ENCODE peak calls at places on chromosomes 7 and 10, in five cellular contexts. P is GM12878, L is HepG2, D is NB4, V is A549. J is an unnamed sample.
A peak's percentile ranks its signal among the peaks of the same experiment; 100 is the strongest.

GRCh38 chr10:116274141-116274861 is 1.3 kb upstream of the GFRA1 start:
- DNase-seq in D (no peak), V (peak; percentile 20), P (no peak), L (no peak), J (no peak)

GRCh38 chr10:22228167-22228938 is 10.5 kb upstream of the EBLN1 start:
- DNase-seq in L (no peak), D (no peak), V (no peak), P (no peak), J (no peak)

GRCh38 chr7:97187067-97187466 is 69.6 kb downstream of the SDHAF3 start:
- DNase-seq in P (no peak), V (no peak), L (no peak), D (peak; percentile 46), J (no peak)

GRCh38 chr7:90766814-90767564 is 170.9 kb downstream of the CDK14 start:
- DNase-seq in D (peak; percentile 12), P (no peak), V (peak; percentile 29), L (peak; percentile 94), J (no peak)

GRCh38 chr7:16491148-16491547 is 25.6 kb upstream of the SOSTDC1 start:
- DNase-seq in D (no peak), V (no peak), P (no peak), L (peak; percentile 23), J (no peak)

GRCh38 chr10:27223964-27224363 is 16.6 kb downstream of the ACBD5 start:
- DNase-seq in V (peak; percentile 73), L (peak; percentile 46), D (peak; percentile 36), P (no peak), J (peak; percentile 36)

GRCh38 chr10:35442006-35442405 is 105.7 kb downstream of the CCNY start:
- DNase-seq in D (no peak), V (no peak), P (no peak), L (no peak), J (no peak)

GRCh38 chr7:76333388-76334101 is 25.2 kb downstream of the YWHAG start:
- DNase-seq in D (no peak), L (no peak), P (no peak), V (no peak), J (no peak)

GRCh38 chr7:41705109-41705871 is 2.4 kb upstream of the INHBA start:
- DNase-seq in P (peak; percentile 50), D (peak; percentile 89), L (peak; percentile 55), V (peak; percentile 73), J (peak; percentile 94)

GRCh38 chr7:107857541-107857912 is 33.5 kb upstream of the DLD start:
- DNase-seq in D (no peak), P (no peak), L (peak; percentile 53), V (no peak), J (peak; percentile 86)

GRCh38 chr10:86798030-86798429 is 41.6 kb downstream of the BMPR1A start:
- DNase-seq in P (no peak), D (no peak), L (no peak), V (no peak), J (no peak)

GRCh38 chr7:99984593-99984992 is 8.8 kb upstream of the AZGP1 start:
- DNase-seq in D (no peak), V (no peak), P (no peak), L (no peak), J (no peak)

GRCh38 chr10:5611899-5612680 is 54.3 kb downstream of the ASB13 start:
- DNase-seq in P (no peak), L (no peak), D (no peak), V (no peak), J (no peak)

GRCh38 chr7:83178796-83179195 is 16.1 kb upstream of the PCLO start:
- DNase-seq in L (no peak), V (no peak), D (no peak), P (no peak), J (no peak)

GRCh38 chr10:86281396-86281795 is 85.2 kb downstream of the GRID1 start:
- DNase-seq in V (no peak), D (no peak), L (no peak), P (no peak), J (no peak)

GRCh38 chr10:62327897-62328296 is 46.3 kb upstream of the ZNF365 start:
- DNase-seq in P (no peak), V (no peak), L (no peak), D (no peak), J (no peak)

GRCh38 chr10:27713906-27714305 is 31.7 kb downstream of the MKX start:
- DNase-seq in V (no peak), D (no peak), P (no peak), L (no peak), J (no peak)

GRCh38 chr7:98119257-98119918 is 12.7 kb downstream of the LMTK2 start:
- DNase-seq in L (peak; percentile 53), P (no peak), V (peak; percentile 44), D (no peak), J (no peak)

GRCh38 chr10:36269222-36269621 is 627.1 kb upstream of the FZD8 start:
- DNase-seq in L (no peak), V (no peak), P (no peak), D (no peak), J (no peak)

GRCh38 chr7:45689797-45690761 is 115.9 kb downstream of the ADCY1 start:
- DNase-seq in D (no peak), P (no peak), V (no peak), L (no peak), J (no peak)
- TF ChIP-seq MYC in D (no peak), P (no peak), V (no peak), L (no peak), J (no peak)

GRCh38 chr7:159098424-159098786 is 46.3 kb downstream of the VIPR2 start:
- DNase-seq in L (no peak), P (no peak), V (no peak), D (no peak), J (no peak)

GRCh38 chr7:159097661-159098423 is 46.8 kb downstream of the VIPR2 start:
- DNase-seq in V (no peak), D (no peak), P (no peak), L (no peak), J (no peak)

GRCh38 chr7:159099217-159099655 is 45.4 kb downstream of the VIPR2 start:
- DNase-seq in D (no peak), P (no peak), V (no peak), L (no peak), J (no peak)

GRCh38 chr7:159099711-159100231 is 44.9 kb downstream of the VIPR2 start:
- DNase-seq in L (no peak), D (no peak), P (no peak), V (no peak), J (no peak)

DNA sequence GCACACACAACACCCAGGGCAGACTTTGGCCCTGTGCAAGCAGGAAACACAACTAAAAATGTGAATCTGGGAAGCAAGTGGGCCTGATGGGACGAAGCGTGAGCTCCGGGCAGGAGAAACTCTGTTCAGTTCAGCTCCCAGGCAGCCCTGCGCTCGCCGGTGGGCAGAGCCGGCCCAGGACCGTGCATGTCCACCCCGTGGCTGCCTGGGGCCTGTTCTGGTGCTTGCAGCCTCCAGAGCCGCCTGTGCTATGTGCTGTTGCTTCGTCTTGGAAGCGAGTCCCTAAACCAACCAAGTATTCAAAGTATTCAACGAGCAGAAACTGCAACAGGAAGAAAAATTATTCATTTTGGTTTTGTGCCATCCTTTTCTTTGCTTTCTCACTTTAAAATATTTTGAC is 45.9 kb downstream of the VIPR2 start:
- DNase-seq in V (no peak), L (no peak), P (no peak), D (no peak), J (no peak)
- TF ChIP-seq MYC in V (no peak), L (no peak), P (no peak), D (no peak), J (no peak)

GRCh38 chr7:80661729-80662128 is 23.3 kb downstream of the CD36 start:
- DNase-seq in P (no peak), L (no peak), V (peak; percentile 13), D (peak; percentile 36), J (no peak)
- TF ChIP-seq MYC in P (no peak), L (no peak), V (no peak), D (no peak), J (no peak)

GRCh38 chr7:88306590-88307048 is at the start of gene STEAP4:
- DNase-seq in D (peak; percentile 8), P (no peak), L (no peak), V (peak; percentile 40), J (no peak)

GRCh38 chr7:88302486-88302885 is 4.2 kb downstream of the STEAP4 start:
- DNase-seq in L (no peak), D (no peak), P (no peak), V (no peak), J (no peak)

GRCh38 chr7:88307841-88308240 is 1.1 kb upstream of the STEAP4 start:
- DNase-seq in P (no peak), L (no peak), V (no peak), D (no peak), J (no peak)

GRCh38 chr7:88307412-88307811 is 718 bp upstream of the STEAP4 start:
- DNase-seq in P (no peak), D (no peak), L (no peak), V (no peak), J (no peak)

GRCh38 chr7:88305044-88305443 is 1.6 kb downstream of the STEAP4 start:
- DNase-seq in P (no peak), V (no peak), D (no peak), L (no peak), J (no peak)
- TF ChIP-seq MYC in P (no peak), V (no peak), D (no peak), L (no peak), J (no peak)

GRCh38 chr10:78889536-78890063 is 179.2 kb upstream of the ZMIZ1 start:
- DNase-seq in V (no peak), P (no peak), L (no peak), D (no peak), J (no peak)

GRCh38 chr10:78890506-78890905 is 178.3 kb upstream of the ZMIZ1 start:
- DNase-seq in P (no peak), V (no peak), D (no peak), L (no peak), J (no peak)

GRCh38 chr10:78891741-78892140 is 177.0 kb upstream of the ZMIZ1 start:
- DNase-seq in D (no peak), P (no peak), V (no peak), L (no peak), J (no peak)

DNA sequence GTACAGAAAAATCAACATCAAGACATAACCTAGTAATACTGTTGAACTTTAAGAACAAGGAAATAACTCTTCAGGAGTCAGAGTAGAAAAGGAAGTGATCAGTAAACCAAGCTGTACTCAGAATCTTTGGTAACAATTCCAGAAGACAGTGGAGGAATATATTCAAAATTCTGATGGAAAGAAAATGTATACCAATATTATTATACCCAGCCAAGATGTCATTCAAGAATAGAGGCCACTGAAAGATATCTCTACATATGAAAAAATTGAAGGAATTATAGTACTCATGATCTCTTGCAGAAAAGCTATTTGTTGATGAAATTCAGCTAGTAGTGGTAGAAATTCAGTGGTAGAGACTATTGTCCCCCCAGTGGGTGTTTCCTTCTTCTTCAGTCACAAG is 182.6 kb upstream of the ZMIZ1 start:
- DNase-seq in V (no peak), D (no peak), P (no peak), L (no peak), J (no peak)
- TF ChIP-seq MYC in V (no peak), D (no peak), P (no peak), L (no peak), J (no peak)

GRCh38 chr10:60390224-60390626 is 550 bp upstream of the ANK3 start:
- DNase-seq in D (no peak), L (no peak), V (no peak), P (no peak), J (peak; percentile 9)
- TF ChIP-seq MYC in D (no peak), L (no peak), V (no peak), P (no peak), J (no peak)

J was measured in endothelial cell of umbilical vein.